ENCODE peak calls at places on chromosomes 5 and 9, in five cellular contexts. One of them, this sample, is unnamed. For H3K36me3, H3K4me1 and H3K9me3, the result is how much of the 10 kb centered on the place peaks cover.

GRCh38 chr5:1765141-1765879 is 34.3 kb downstream of the MRPL36 start:
- DNase-seq in mammary epithelial cell: no peak
- DNase-seq in pancreas: no peak
- DNase-seq in PC-3: no peak
- DNase-seq in prostate gland: no peak
- DNase-seq in this sample: peak

GRCh38 chr5:57181151-57181550 is 7.3 kb downstream of the GPBP1 start:
- DNase-seq in mammary epithelial cell: no peak
- DNase-seq in pancreas: no peak
- DNase-seq in PC-3: no peak
- DNase-seq in prostate gland: no peak
- DNase-seq in this sample: no peak

GRCh38 chr5:146592342-146592741 is 76.4 kb upstream of the GPR151 start:
- DNase-seq in mammary epithelial cell: no peak
- DNase-seq in pancreas: peak
- DNase-seq in PC-3: no peak
- DNase-seq in prostate gland: no peak
- DNase-seq in this sample: no peak

GRCh38 chr5:67344870-67345269 is 148.3 kb upstream of the CD180 start:
- DNase-seq in mammary epithelial cell: no peak
- DNase-seq in pancreas: no peak
- DNase-seq in PC-3: no peak
- DNase-seq in prostate gland: no peak
- DNase-seq in this sample: no peak

GRCh38 chr5:124655943-124656459 is 90.4 kb downstream of the ZNF608 start:
- DNase-seq in mammary epithelial cell: peak
- DNase-seq in pancreas: peak
- DNase-seq in PC-3: peak
- DNase-seq in prostate gland: peak
- DNase-seq in this sample: no peak

GRCh38 chr9:114072181-114073140 is 5.6 kb downstream of the AMBP start:
- DNase-seq in mammary epithelial cell: no peak
- DNase-seq in pancreas: peak
- DNase-seq in PC-3: no peak
- DNase-seq in prostate gland: peak
- DNase-seq in this sample: peak

GRCh38 chr9:36092509-36093215 is 43.9 kb upstream of the GLIPR2 start:
- DNase-seq in mammary epithelial cell: no peak
- DNase-seq in pancreas: no peak
- DNase-seq in PC-3: no peak
- DNase-seq in prostate gland: no peak
- DNase-seq in this sample: no peak

GRCh38 chr5:67301285-67301904 is 104.8 kb upstream of the CD180 start:
- DNase-seq in mammary epithelial cell: peak
- DNase-seq in pancreas: peak
- DNase-seq in PC-3: peak
- DNase-seq in prostate gland: no peak
- DNase-seq in this sample: peak

GRCh38 chr9:128104171-128104618 is 23.3 kb downstream of the PTGES2 start:
- DNase-seq in mammary epithelial cell: no peak
- DNase-seq in pancreas: peak
- DNase-seq in PC-3: no peak
- DNase-seq in prostate gland: no peak
- DNase-seq in this sample: no peak

GRCh38 chr9:87556821-87557220 is 59.2 kb downstream of the DAPK1 start:
- DNase-seq in mammary epithelial cell: no peak
- DNase-seq in pancreas: no peak
- DNase-seq in PC-3: no peak
- DNase-seq in prostate gland: no peak
- DNase-seq in this sample: no peak

GRCh38 chr5:95771109-95771708 is 40.1 kb downstream of the RHOBTB3 start:
- DNase-seq in mammary epithelial cell: peak
- DNase-seq in pancreas: peak
- DNase-seq in PC-3: no peak
- DNase-seq in prostate gland: peak
- DNase-seq in this sample: no peak

GRCh38 chr5:122723606-122724352 is 51.1 kb upstream of the SNX2 start:
- DNase-seq in mammary epithelial cell: peak
- DNase-seq in pancreas: no peak
- DNase-seq in PC-3: peak
- DNase-seq in prostate gland: no peak
- DNase-seq in this sample: no peak

GRCh38 chr5:152542741-152543140 is 137.7 kb upstream of the NMUR2 start:
- DNase-seq in mammary epithelial cell: peak
- DNase-seq in pancreas: no peak
- DNase-seq in PC-3: peak
- DNase-seq in prostate gland: no peak
- DNase-seq in this sample: no peak

GRCh38 chr9:91395553-91396470 is 27.8 kb downstream of the NFIL3 start:
- DNase-seq in mammary epithelial cell: peak
- DNase-seq in pancreas: no peak
- DNase-seq in PC-3: peak
- DNase-seq in prostate gland: no peak
- DNase-seq in this sample: no peak

DNA sequence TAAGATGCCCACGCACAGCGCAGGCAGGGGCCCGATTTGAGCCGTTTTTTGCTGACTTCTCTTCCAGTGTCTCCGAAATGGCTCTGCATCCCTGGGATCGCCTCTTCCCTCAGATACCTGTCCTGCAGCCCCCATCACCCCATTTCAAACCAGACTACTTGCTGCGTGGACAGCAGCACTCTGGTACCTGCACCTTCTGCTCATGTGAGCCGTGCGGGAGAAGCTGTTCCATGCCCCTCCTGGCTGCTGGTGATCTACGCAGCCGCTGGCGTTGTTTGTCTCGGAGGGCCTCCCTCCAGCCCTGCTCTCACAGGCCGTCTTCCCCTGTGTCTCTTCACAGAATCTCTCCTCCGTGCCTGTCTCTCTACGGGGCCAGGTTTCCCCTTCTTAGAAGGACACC is 13.4 kb downstream of the CEP72 start:
- DNase-seq in mammary epithelial cell: no peak
- DNase-seq in pancreas: no peak
- DNase-seq in PC-3: no peak
- DNase-seq in prostate gland: no peak
- DNase-seq in this sample: peak
- H3K36me3 ChIP-seq in mammary epithelial cell: under half
- H3K36me3 ChIP-seq in pancreas: under half
- H3K36me3 ChIP-seq in PC-3: under half
- H3K36me3 ChIP-seq in prostate gland: under half
- H3K36me3 ChIP-seq in this sample: under half

GRCh38 chr5:64754066-64754465 is 14.4 kb downstream of the SREK1IP1 start:
- DNase-seq in mammary epithelial cell: no peak
- DNase-seq in pancreas: no peak
- DNase-seq in PC-3: no peak
- DNase-seq in prostate gland: no peak
- DNase-seq in this sample: no peak
- H3K4me1 ChIP-seq in mammary epithelial cell: under half
- H3K4me1 ChIP-seq in pancreas: under half
- H3K4me1 ChIP-seq in PC-3: under half
- H3K4me1 ChIP-seq in prostate gland: under half
- H3K4me1 ChIP-seq in this sample: under half

GRCh38 chr5:141241496-141241895 is 3.7 kb upstream of the PCDHB15 start:
- DNase-seq in mammary epithelial cell: no peak
- DNase-seq in pancreas: no peak
- DNase-seq in PC-3: no peak
- DNase-seq in prostate gland: no peak
- DNase-seq in this sample: peak

GRCh38 chr5:141234109-141234508 is 11.0 kb downstream of the PCDHB14 start:
- DNase-seq in mammary epithelial cell: peak
- DNase-seq in pancreas: no peak
- DNase-seq in PC-3: no peak
- DNase-seq in prostate gland: no peak
- DNase-seq in this sample: no peak

DNA sequence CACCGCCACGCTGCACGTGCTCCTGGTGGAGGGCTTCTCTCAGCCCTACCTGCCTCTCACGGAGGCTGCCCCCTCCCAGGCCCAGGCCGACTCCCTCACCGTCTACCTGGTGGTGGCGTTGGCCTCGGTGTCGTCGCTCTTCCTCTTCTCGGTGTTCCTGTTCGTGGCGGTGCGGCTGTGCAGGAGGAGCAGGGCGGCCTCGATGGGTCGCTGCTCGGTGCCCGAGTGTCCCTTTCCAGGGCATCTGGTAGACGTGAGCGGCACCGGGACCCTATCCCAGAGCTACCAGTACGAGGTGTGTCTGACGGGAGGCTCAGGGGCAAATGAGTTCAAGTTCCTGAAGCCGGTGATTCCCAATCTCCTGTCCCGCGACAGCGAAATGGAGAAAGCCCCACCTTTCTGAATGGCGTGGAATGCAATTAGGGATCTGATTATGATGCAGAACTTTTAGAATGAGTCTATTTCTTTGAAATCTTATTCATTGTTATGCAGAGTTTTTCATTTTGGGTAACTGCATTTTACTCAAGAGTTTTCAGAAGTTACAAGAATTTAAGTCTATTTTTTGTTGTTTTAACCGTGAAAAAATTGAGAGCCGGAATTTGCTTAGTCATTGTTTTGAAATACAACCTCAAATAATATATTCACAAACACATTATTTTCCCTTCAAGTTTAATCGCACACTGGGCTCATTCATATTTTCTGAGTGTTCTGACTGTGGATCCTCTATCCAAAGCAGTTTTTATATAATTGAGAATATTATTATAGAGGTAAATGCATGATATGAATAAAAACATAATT is 8.5 kb upstream of the PCDHB15 start:
- DNase-seq in mammary epithelial cell: no peak
- DNase-seq in pancreas: no peak
- DNase-seq in PC-3: no peak
- DNase-seq in prostate gland: no peak
- DNase-seq in this sample: no peak
- H3K9me3 ChIP-seq in mammary epithelial cell: under half
- H3K9me3 ChIP-seq in pancreas: under half
- H3K9me3 ChIP-seq in PC-3: under half
- H3K9me3 ChIP-seq in prostate gland: under half
- H3K9me3 ChIP-seq in this sample: half or more

GRCh38 chr5:55569513-55569865 is 34.7 kb upstream of the PLPP1 start:
- DNase-seq in mammary epithelial cell: no peak
- DNase-seq in pancreas: no peak
- DNase-seq in PC-3: no peak
- DNase-seq in prostate gland: no peak
- DNase-seq in this sample: no peak

GRCh38 chr5:55572011-55572410 is 37.2 kb upstream of the PLPP1 start:
- DNase-seq in mammary epithelial cell: no peak
- DNase-seq in pancreas: no peak
- DNase-seq in PC-3: no peak
- DNase-seq in prostate gland: no peak
- DNase-seq in this sample: no peak

GRCh38 chr5:55575815-55576583 is 41.2 kb upstream of the PLPP1 start:
- DNase-seq in mammary epithelial cell: peak
- DNase-seq in pancreas: no peak
- DNase-seq in PC-3: no peak
- DNase-seq in prostate gland: no peak
- DNase-seq in this sample: no peak

GRCh38 chr5:55570026-55570425 is 35.3 kb upstream of the PLPP1 start:
- DNase-seq in mammary epithelial cell: no peak
- DNase-seq in pancreas: no peak
- DNase-seq in PC-3: no peak
- DNase-seq in prostate gland: no peak
- DNase-seq in this sample: no peak

GRCh38 chr5:55572600-55572999 is 37.8 kb upstream of the PLPP1 start:
- DNase-seq in mammary epithelial cell: no peak
- DNase-seq in pancreas: no peak
- DNase-seq in PC-3: no peak
- DNase-seq in prostate gland: no peak
- DNase-seq in this sample: no peak
- H3K36me3 ChIP-seq in mammary epithelial cell: under half
- H3K36me3 ChIP-seq in pancreas: under half
- H3K36me3 ChIP-seq in PC-3: under half
- H3K36me3 ChIP-seq in prostate gland: under half
- H3K36me3 ChIP-seq in this sample: under half

GRCh38 chr9:136901516-136902258 is 15.4 kb downstream of the TRAF2 start:
- DNase-seq in mammary epithelial cell: peak
- DNase-seq in pancreas: no peak
- DNase-seq in PC-3: peak
- DNase-seq in prostate gland: peak
- DNase-seq in this sample: peak
- H3K4me1 ChIP-seq in mammary epithelial cell: under half
- H3K4me1 ChIP-seq in pancreas: under half
- H3K4me1 ChIP-seq in PC-3: under half
- H3K4me1 ChIP-seq in prostate gland: under half
- H3K4me1 ChIP-seq in this sample: under half

GRCh38 chr5:141439411-141440141 is 9.3 kb downstream of the PCDHGA12 start:
- DNase-seq in mammary epithelial cell: no peak
- DNase-seq in pancreas: no peak
- DNase-seq in PC-3: no peak
- DNase-seq in prostate gland: no peak
- DNase-seq in this sample: no peak

GRCh38 chr5:141441571-141442170 is 11.4 kb downstream of the PCDHGA12 start:
- DNase-seq in mammary epithelial cell: no peak
- DNase-seq in pancreas: no peak
- DNase-seq in PC-3: no peak
- DNase-seq in prostate gland: no peak
- DNase-seq in this sample: no peak

GRCh38 chr5:141434006-141434405 is 3.7 kb downstream of the PCDHGA12 start:
- DNase-seq in mammary epithelial cell: no peak
- DNase-seq in pancreas: no peak
- DNase-seq in PC-3: no peak
- DNase-seq in prostate gland: no peak
- DNase-seq in this sample: no peak

GRCh38 chr5:141431286-141431685 is 979 bp downstream of the PCDHGA12 start:
- DNase-seq in mammary epithelial cell: no peak
- DNase-seq in pancreas: no peak
- DNase-seq in PC-3: no peak
- DNase-seq in prostate gland: no peak
- DNase-seq in this sample: no peak

GRCh38 chr5:141437208-141437607 is 6.9 kb downstream of the PCDHGA12 start:
- DNase-seq in mammary epithelial cell: no peak
- DNase-seq in pancreas: no peak
- DNase-seq in PC-3: no peak
- DNase-seq in prostate gland: no peak
- DNase-seq in this sample: no peak
- H3K9me3 ChIP-seq in mammary epithelial cell: under half
- H3K9me3 ChIP-seq in pancreas: under half
- H3K9me3 ChIP-seq in PC-3: under half
- H3K9me3 ChIP-seq in prostate gland: under half
- H3K9me3 ChIP-seq in this sample: half or more

DNA sequence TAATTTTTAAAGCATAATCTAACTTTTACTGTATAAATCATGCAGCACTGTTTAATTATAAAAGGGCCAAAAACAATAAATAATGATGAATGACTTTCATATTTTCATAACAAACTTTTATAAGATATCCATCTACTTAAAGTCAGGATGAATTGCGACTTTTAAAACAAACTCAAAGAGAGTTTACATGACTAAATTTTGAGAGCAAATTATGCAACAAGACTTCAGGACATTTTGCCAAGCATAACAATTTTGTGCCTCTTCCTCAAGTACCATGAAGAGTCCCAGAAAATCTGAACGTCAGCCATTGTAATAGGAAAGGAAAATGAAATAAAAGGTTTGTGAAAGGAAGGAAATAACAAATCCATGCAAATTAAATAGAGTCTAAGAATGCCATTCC is 24.4 kb downstream of the ERAP1 start:
- DNase-seq in mammary epithelial cell: no peak
- DNase-seq in pancreas: no peak
- DNase-seq in PC-3: no peak
- DNase-seq in prostate gland: no peak
- DNase-seq in this sample: no peak
- H3K36me3 ChIP-seq in mammary epithelial cell: under half
- H3K36me3 ChIP-seq in pancreas: under half
- H3K36me3 ChIP-seq in PC-3: under half
- H3K36me3 ChIP-seq in prostate gland: under half
- H3K36me3 ChIP-seq in this sample: under half

This sample was measured in left lung.